ENCODE peak calls at places on chromosomes 2 and 18, in seven cellular contexts. S is mammary epithelial cell, R is aorta, K is A549, N is mucosa of descending colon, E is left lung, T is small intestine. B is an unnamed sample. For H3K9me3 and H3K4me1, the result is how much of the 10 kb centered on the place peaks cover.

GRCh38 chr2:68379184-68379708 is 14.2 kb downstream of the PLEK start:
- DNase-seq in S (no peak), K (no peak), N (no peak), E (no peak), R (no peak), T (no peak), B (no peak)

GRCh38 chr2:130916438-130916705 is 79.7 kb downstream of the ARHGEF4 start:
- DNase-seq in T (no peak), N (no peak), S (no peak), R (no peak), K (no peak), E (no peak), B (no peak)

GRCh38 chr18:50716902-50717301 is 102.9 kb downstream of the MRO start:
- DNase-seq in K (no peak), E (no peak), T (no peak), N (no peak), R (no peak), S (no peak), B (no peak)

GRCh38 chr2:18156002-18156401 is 277.5 kb downstream of the KCNS3 start:
- DNase-seq in T (no peak), K (no peak), N (no peak), S (no peak), R (no peak), E (no peak), B (no peak)

GRCh38 chr2:132909427-132909826 is 239.4 kb upstream of the LYPD1 start:
- DNase-seq in N (no peak), K (no peak), E (no peak), T (no peak), S (peak), R (no peak), B (no peak)

GRCh38 chr18:52394602-52395001 is 54.6 kb downstream of the DCC start:
- DNase-seq in S (no peak), N (peak), R (no peak), E (no peak), T (no peak), K (no peak), B (no peak)

GRCh38 chr18:64294967-64295366 is 146.1 kb upstream of the LINC00305 start:
- DNase-seq in R (no peak), N (no peak), E (no peak), T (no peak), S (no peak), K (no peak), B (no peak)

GRCh38 chr18:33870059-33870458 is 292.0 kb downstream of the ASXL3 start:
- DNase-seq in R (no peak), S (no peak), E (no peak), K (no peak), N (no peak), T (no peak), B (no peak)

GRCh38 chr18:3593904-3594759 is 144.2 kb downstream of the TGIF1 start:
- DNase-seq in S (peak), T (peak), R (peak), K (peak), E (peak), N (peak), B (peak)

GRCh38 chr18:36717422-36718110 is 111.2 kb downstream of the TPGS2 start:
- DNase-seq in N (no peak), S (no peak), R (no peak), T (no peak), E (no peak), K (no peak), B (no peak)

GRCh38 chr2:190470256-190470826 is 62.2 kb downstream of the MFSD6 start:
- DNase-seq in E (no peak), N (no peak), K (no peak), S (no peak), T (no peak), R (no peak), B (no peak)

GRCh38 chr18:32884543-32884942 is 111.7 kb upstream of the KLHL14 start:
- DNase-seq in K (no peak), T (no peak), S (no peak), E (no peak), N (no peak), R (no peak), B (no peak)

GRCh38 chr2:38615237-38615636 is 12.5 kb upstream of the HNRNPLL start:
- DNase-seq in E (no peak), K (no peak), S (peak), T (no peak), R (no peak), N (no peak), B (no peak)

GRCh38 chr18:31773774-31774476 is 13.2 kb upstream of the SLC25A52 start:
- DNase-seq in T (peak), E (no peak), R (no peak), N (peak), K (no peak), S (no peak), B (no peak)

GRCh38 chr2:121777699-121778058 is 22.2 kb downstream of the TSN start:
- DNase-seq in R (no peak), E (no peak), S (peak), T (peak), N (no peak), K (no peak), B (no peak)

GRCh38 chr18:7020995-7021777 is 96.4 kb downstream of the LAMA1 start:
- DNase-seq in K (no peak), R (no peak), E (no peak), S (no peak), T (no peak), N (no peak), B (no peak)

GRCh38 chr18:62420151-62420512 is 95.0 kb downstream of the TNFRSF11A start:
- DNase-seq in K (no peak), T (peak), E (no peak), N (peak), R (no peak), S (peak), B (peak)

GRCh38 chr2:181348091-181348837 is 108.9 kb upstream of the ITGA4 start:
- DNase-seq in E (no peak), R (no peak), K (no peak), S (no peak), N (no peak), T (no peak), B (no peak)

GRCh38 chr2:116952254-116952653 is 862.2 kb upstream of the DDX18 start:
- DNase-seq in R (no peak), E (no peak), T (peak), K (no peak), S (no peak), N (peak), B (no peak)

GRCh38 chr2:113848758-113849460 is 41.0 kb upstream of the ACTR3 start:
- DNase-seq in R (no peak), T (no peak), N (no peak), S (peak), E (no peak), K (peak), B (no peak)

GRCh38 chr2:20613342-20613916 is 37.5 kb downstream of the HS1BP3 start:
- DNase-seq in R (peak), T (no peak), S (no peak), E (peak), N (no peak), K (no peak), B (peak)

GRCh38 chr2:200525066-200525465 is 941 bp upstream of the SGO2 start:
- DNase-seq in E (no peak), N (no peak), S (no peak), K (no peak), R (no peak), T (no peak), B (no peak)

GRCh38 chr2:82282111-82282882 is 1977.7 kb upstream of the LRRTM1 start:
- DNase-seq in S (no peak), R (no peak), T (no peak), K (no peak), N (no peak), E (no peak), B (no peak)

GRCh38 chr2:236628981-236629605 is 59.5 kb downstream of the ACKR3 start:
- DNase-seq in K (no peak), E (no peak), T (no peak), N (no peak), R (peak), S (no peak), B (no peak)

GRCh38 chr2:229221641-229222040 is 49.4 kb downstream of the PID1 start:
- DNase-seq in N (no peak), E (no peak), S (no peak), K (no peak), T (no peak), R (no peak), B (no peak)

GRCh38 chr2:127694986-127695385 is 6.3 kb upstream of the SFT2D3 start:
- DNase-seq in K (no peak), S (no peak), E (no peak), T (no peak), N (no peak), R (no peak), B (no peak)
- H3K9me3 ChIP-seq in K (under half), S (under half), E (under half), T (under half), N (under half), R (under half), B (under half)

DNA sequence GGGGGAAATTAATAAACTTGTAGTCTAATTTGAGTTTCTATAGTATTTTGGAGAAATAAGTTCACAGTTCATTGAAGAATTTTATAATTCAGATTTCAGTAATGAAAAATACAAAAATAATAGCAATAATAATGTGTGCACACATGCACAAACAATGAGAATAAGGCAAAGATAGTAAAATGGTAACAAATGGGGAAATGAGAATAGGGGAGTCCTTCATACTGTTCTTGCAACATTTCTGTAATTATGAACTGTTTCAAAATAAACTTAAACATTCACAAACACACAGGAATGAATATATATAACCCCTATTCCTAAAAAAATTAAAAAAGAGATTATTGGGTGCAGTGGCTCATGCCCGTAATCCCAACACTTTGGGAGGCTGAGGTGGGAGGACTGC is 63.9 kb downstream of the SPRED2 start:
- DNase-seq in E (no peak), K (no peak), T (no peak), R (no peak), N (no peak), S (no peak), B (no peak)
- H3K4me1 ChIP-seq in E (under half), K (half or more), T (under half), R (under half), N (under half), S (under half), B (half or more)

DNA sequence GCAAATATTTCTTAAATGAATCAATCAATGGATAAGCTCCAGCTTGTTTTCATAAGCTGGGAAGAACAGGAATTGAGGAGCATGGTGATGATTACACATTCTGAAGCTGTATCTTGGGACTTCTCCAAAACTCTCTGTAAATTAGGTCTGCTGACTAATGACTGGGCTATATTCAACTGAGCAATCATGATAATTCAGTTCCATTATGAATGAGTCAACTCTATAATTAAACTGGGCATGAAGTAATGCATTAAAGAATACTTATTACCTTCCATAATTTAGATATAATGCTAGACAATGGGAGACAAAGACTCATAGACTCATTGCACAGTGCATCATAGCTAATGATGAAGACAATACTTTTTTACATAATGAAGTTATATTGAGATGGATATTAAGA is 207.4 kb downstream of the CBLN2 start:
- DNase-seq in R (no peak), K (no peak), N (no peak), S (no peak), T (no peak), E (no peak), B (no peak)
- H3K9me3 ChIP-seq in R (under half), K (under half), N (under half), S (under half), T (under half), E (under half), B (under half)

GRCh38 chr2:136392897-136393296 is 274.9 kb upstream of the CXCR4 start:
- DNase-seq in N (no peak), E (no peak), S (no peak), R (no peak), T (no peak), K (no peak), B (no peak)

GRCh38 chr2:136394136-136395060 is 276.4 kb upstream of the CXCR4 start:
- DNase-seq in S (no peak), N (no peak), K (no peak), R (no peak), T (no peak), E (no peak), B (no peak)

GRCh38 chr2:136386046-136386445 is 268.1 kb upstream of the CXCR4 start:
- DNase-seq in N (no peak), R (no peak), E (no peak), S (no peak), K (no peak), T (no peak), B (no peak)

GRCh38 chr2:136393515-136393914 is 275.6 kb upstream of the CXCR4 start:
- DNase-seq in N (no peak), E (no peak), R (no peak), T (no peak), S (no peak), K (no peak), B (no peak)

GRCh38 chr2:136389809-136390208 is 271.9 kb upstream of the CXCR4 start:
- DNase-seq in S (no peak), T (no peak), N (no peak), R (no peak), E (no peak), K (no peak), B (no peak)
- H3K4me1 ChIP-seq in S (under half), T (under half), N (under half), R (under half), E (under half), K (under half), B (under half)